ENCODE peak calls at places on chromosomes 3 and 15, in eight cellular contexts. S, T, F, H, Z, O, Q and I are unnamed samples.

GRCh38 chr3:68009865-68010264 is 355.5 kb upstream of the SUCLG2 start:
- DNase-seq in S (no peak), T (no peak), F (no peak), H (no peak), Z (no peak), O (no peak), Q (no peak), I (no peak)

GRCh38 chr3:171173732-171174131 is 147.2 kb upstream of the SLC2A2 start:
- DNase-seq in S (no peak), T (peak; percentile 62), F (no peak), H (no peak), Z (no peak), O (peak; percentile 51), Q (no peak), I (no peak)

GRCh38 chr3:136955813-136956212 is 2.0 kb upstream of the IL20RB start:
- DNase-seq in S (peak; percentile 94), T (no peak), F (no peak), H (peak; percentile 79), Z (no peak), O (no peak), Q (peak; percentile 41), I (peak; percentile 93)

GRCh38 chr15:94412979-94413741 is 181.8 kb downstream of the MCTP2 start:
- DNase-seq in S (peak; percentile 16), T (no peak), F (no peak), H (peak; percentile 33), Z (peak; percentile 48), O (no peak), Q (no peak), I (peak; percentile 35)

GRCh38 chr3:196609343-196609775 is 30.1 kb upstream of the NRROS start:
- DNase-seq in S (peak; percentile 70), T (peak; percentile 94), F (peak; percentile 66), H (peak; percentile 81), Z (peak; percentile 97), O (peak; percentile 95), Q (no peak), I (peak; percentile 75)

GRCh38 chr3:117398166-117398954 is 688.8 kb downstream of the TUSC7 start:
- DNase-seq in S (no peak), T (no peak), F (no peak), H (no peak), Z (no peak), O (no peak), Q (no peak), I (no peak)

GRCh38 chr15:61681676-61682075 is 378.6 kb downstream of the VPS13C start:
- DNase-seq in S (no peak), T (no peak), F (no peak), H (no peak), Z (no peak), O (no peak), Q (no peak), I (no peak)

GRCh38 chr15:61527836-61528589 is 298.9 kb upstream of the RORA start:
- DNase-seq in S (no peak), T (no peak), F (no peak), H (no peak), Z (no peak), O (no peak), Q (no peak), I (no peak)

GRCh38 chr15:48800245-48800644 is 10.6 kb downstream of the CEP152 start:
- DNase-seq in S (no peak), T (no peak), F (no peak), H (no peak), Z (no peak), O (no peak), Q (no peak), I (no peak)

GRCh38 chr3:111227216-111227615 is 155.6 kb downstream of the NECTIN3 start:
- DNase-seq in S (peak; percentile 70), T (no peak), F (no peak), H (peak; percentile 35), Z (no peak), O (no peak), Q (no peak), I (peak; percentile 87)

GRCh38 chr3:139103484-139103883 is 58.8 kb upstream of the PRR23C start:
- DNase-seq in S (no peak), T (no peak), F (no peak), H (no peak), Z (no peak), O (no peak), Q (no peak), I (no peak)

GRCh38 chr15:60477991-60478632 is 830 bp downstream of the ICE2 start:
- DNase-seq in S (peak; percentile 34), T (no peak), F (no peak), H (peak; percentile 35), Z (peak; percentile 46), O (no peak), Q (no peak), I (peak; percentile 41)
- TF ChIP-seq CTCF in S (no peak), T (no peak), F (no peak), H (no peak), Z (no peak), O (no peak), Q (no peak), I (no peak)

GRCh38 chr15:33022629-33023028 is 171.9 kb downstream of the FMN1 start:
- DNase-seq in S (peak; percentile 74), T (peak; percentile 77), F (peak; percentile 23), H (peak; percentile 38), Z (no peak), O (peak; percentile 64), Q (no peak), I (peak; percentile 65)
- H3K4me3 ChIP-seq in S (no peak overlapping the region), T (no peak overlapping the region), F (no peak overlapping the region), H (no peak overlapping the region), Z (no peak overlapping the region), O (no peak overlapping the region), Q (no peak overlapping the region), I (no peak overlapping the region)

GRCh38 chr3:119831022-119831421 is 49.1 kb downstream of the NR1I2 start:
- DNase-seq in S (no peak), T (no peak), F (no peak), H (peak; percentile 18), Z (no peak), O (no peak), Q (no peak), I (no peak)
- TF ChIP-seq CTCF in S (peak; percentile 16), T (no peak), F (peak; percentile 9), H (peak; percentile 35), Z (no peak), O (no peak), Q (peak; percentile 9), I (peak; percentile 28)

GRCh38 chr3:173745952-173746682 is 348.6 kb downstream of the NLGN1 start:
- DNase-seq in S (peak; percentile 30), T (no peak), F (no peak), H (peak; percentile 50), Z (no peak), O (no peak), Q (no peak), I (peak; percentile 76)

GRCh38 chr3:173744479-173744878 is 346.9 kb downstream of the NLGN1 start:
- DNase-seq in S (no peak), T (no peak), F (no peak), H (no peak), Z (no peak), O (no peak), Q (no peak), I (no peak)

GRCh38 chr3:173743512-173743911 is 346.0 kb downstream of the NLGN1 start:
- DNase-seq in S (no peak), T (no peak), F (no peak), H (no peak), Z (no peak), O (no peak), Q (no peak), I (no peak)

GRCh38 chr3:173742491-173742890 is 344.9 kb downstream of the NLGN1 start:
- DNase-seq in S (no peak), T (no peak), F (no peak), H (no peak), Z (no peak), O (no peak), Q (no peak), I (no peak)

GRCh38 chr3:173743111-173743510 is 345.6 kb downstream of the NLGN1 start:
- DNase-seq in S (no peak), T (no peak), F (no peak), H (no peak), Z (no peak), O (no peak), Q (no peak), I (peak; percentile 41)
- H3K4me3 ChIP-seq in S (no peak overlapping the region), T (no peak overlapping the region), F (no peak overlapping the region), H (no peak overlapping the region), Z (no peak overlapping the region), O (no peak overlapping the region), Q (no peak overlapping the region), I (no peak overlapping the region)

DNA sequence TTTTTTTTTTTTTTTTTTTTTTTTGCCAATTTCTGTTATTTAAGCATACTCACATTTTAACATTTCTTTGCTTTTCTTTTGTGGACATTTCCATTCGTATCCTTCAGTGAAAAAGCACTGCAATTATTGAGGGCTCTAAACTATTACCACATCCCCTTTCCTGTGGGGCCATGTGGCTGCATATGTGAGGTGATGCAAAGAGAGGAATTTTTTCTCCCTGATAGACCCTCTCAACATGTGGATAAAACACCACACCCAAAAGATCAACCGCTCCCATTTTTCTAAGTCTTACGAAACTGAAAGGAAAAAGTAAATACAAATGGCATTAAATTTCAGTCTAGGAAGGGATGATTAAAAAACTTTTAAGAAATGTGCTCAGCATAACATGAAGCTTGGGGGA is 68.8 kb downstream of the DNAJC13 start:
- DNase-seq in S (peak; percentile 64), T (no peak), F (no peak), H (peak; percentile 46), Z (peak; percentile 32), O (no peak), Q (no peak), I (peak; percentile 57)
- TF ChIP-seq CTCF in S (no peak), T (no peak), F (no peak), H (no peak), Z (no peak), O (no peak), Q (no peak), I (no peak)

GRCh38 chr15:85495542-85495941 is 115.1 kb downstream of the AKAP13 start:
- DNase-seq in S (no peak), T (no peak), F (no peak), H (no peak), Z (no peak), O (no peak), Q (no peak), I (no peak)
- H3K4me3 ChIP-seq in S (no peak overlapping the region), T (no peak overlapping the region), F (no peak overlapping the region), H (no peak overlapping the region), Z (no peak overlapping the region), O (no peak overlapping the region), Q (no peak overlapping the region), I (no peak overlapping the region)

DNA sequence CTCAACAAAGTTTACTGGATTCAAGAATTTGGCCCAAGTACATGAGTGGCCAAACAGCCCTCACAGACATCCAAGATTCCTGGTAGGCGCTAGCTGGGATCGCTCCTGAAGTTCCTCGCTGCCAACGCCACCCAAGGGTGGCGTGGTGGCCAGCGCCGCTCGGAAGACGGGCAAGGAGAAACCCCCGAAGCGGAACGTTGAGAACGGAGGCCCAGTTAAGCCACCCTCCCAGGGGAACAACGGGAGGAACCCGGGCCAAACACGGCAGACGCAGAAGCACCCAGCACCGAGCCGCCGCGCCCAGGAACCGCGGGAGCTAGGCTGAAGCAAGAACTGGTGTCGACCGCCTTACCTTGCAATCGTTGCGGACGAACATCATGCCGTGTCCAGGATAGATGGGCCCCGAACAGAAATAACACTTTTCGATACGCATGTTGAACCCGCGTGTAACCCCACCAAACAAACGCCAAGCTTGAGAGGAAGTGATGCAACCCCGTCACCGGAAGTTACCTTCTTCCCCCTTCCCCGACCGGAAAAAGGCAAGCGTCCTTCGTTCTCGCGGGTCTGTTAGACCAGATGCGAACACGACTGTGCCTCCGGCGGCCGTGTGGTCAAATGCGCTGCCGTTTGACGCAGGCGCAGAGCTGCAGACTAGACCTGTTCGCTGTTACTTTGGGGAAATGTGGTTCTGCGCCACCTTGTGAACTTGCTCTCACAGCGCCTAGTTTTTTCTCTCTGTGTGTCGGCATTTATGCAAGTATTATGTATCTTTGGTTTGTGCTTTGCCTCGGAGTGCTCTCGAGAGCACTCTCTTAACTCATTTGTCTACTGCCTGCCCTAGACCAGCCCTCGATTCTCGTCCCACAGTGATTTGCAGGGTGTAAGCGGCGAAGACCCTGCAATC is at the start of gene RSL24D1:
- DNase-seq in S (peak; percentile 98), T (peak; percentile 98), F (peak; percentile 87), H (peak; percentile 99), Z (peak; percentile 99), O (peak; percentile 98), Q (peak; percentile 91), I (peak; percentile 99)
- TF ChIP-seq CTCF in S (peak; percentile 52), T (peak; percentile 46), F (peak; percentile 67), H (peak; percentile 49), Z (peak; percentile 16), O (peak; percentile 26), Q (peak; percentile 48), I (peak; percentile 38)